ENCODE peak calls at places on chromosomes 7 and 10, in four cellular contexts. One of them, this sample, is unnamed.

GRCh38 chr10:31134303-31134928 is 102.8 kb upstream of the ZNF438 start:
- DNase-seq in transverse colon: peak; percentile 19
- DNase-seq in A549: no peak
- DNase-seq in sigmoid colon: no peak
- DNase-seq in this sample: no peak

GRCh38 chr10:32413513-32413912 is 32.4 kb upstream of the CCDC7 start:
- DNase-seq in A549: peak; percentile 76
- DNase-seq in sigmoid colon: no peak
- DNase-seq in transverse colon: no peak
- DNase-seq in this sample: no peak

GRCh38 chr7:2893411-2893861 is 49.3 kb upstream of the GNA12 start:
- DNase-seq in A549: no peak
- DNase-seq in sigmoid colon: no peak
- DNase-seq in transverse colon: no peak
- DNase-seq in this sample: no peak

GRCh38 chr7:53661645-53662217 is 626.3 kb downstream of the POM121L12 start:
- DNase-seq in transverse colon: no peak
- DNase-seq in A549: no peak
- DNase-seq in sigmoid colon: no peak
- DNase-seq in this sample: no peak

GRCh38 chr10:79417266-79417665 is 28.2 kb downstream of the ZCCHC24 start:
- DNase-seq in sigmoid colon: peak; percentile 52
- DNase-seq in A549: no peak
- DNase-seq in transverse colon: no peak
- DNase-seq in this sample: no peak

GRCh38 chr7:81789406-81790139 is 19.7 kb upstream of the HGF start:
- DNase-seq in A549: no peak
- DNase-seq in sigmoid colon: no peak
- DNase-seq in transverse colon: no peak
- DNase-seq in this sample: no peak

GRCh38 chr10:43198682-43199005 is 60.4 kb downstream of the CSGALNACT2 start:
- DNase-seq in transverse colon: no peak
- DNase-seq in sigmoid colon: peak; percentile 58
- DNase-seq in A549: no peak
- DNase-seq in this sample: no peak

GRCh38 chr7:21374134-21374533 is 53.7 kb upstream of the SP4 start:
- DNase-seq in transverse colon: no peak
- DNase-seq in sigmoid colon: no peak
- DNase-seq in A549: no peak
- DNase-seq in this sample: no peak

GRCh38 chr10:89167915-89168314 is 39.2 kb downstream of the CH25H start:
- DNase-seq in sigmoid colon: no peak
- DNase-seq in A549: peak; percentile 6
- DNase-seq in transverse colon: no peak
- DNase-seq in this sample: no peak

GRCh38 chr10:52541082-52541481 is 227.0 kb downstream of the DKK1 start:
- DNase-seq in transverse colon: no peak
- DNase-seq in A549: no peak
- DNase-seq in sigmoid colon: no peak
- DNase-seq in this sample: no peak

GRCh38 chr7:96004598-96004997 is 232.2 kb downstream of the DYNC1I1 start:
- DNase-seq in transverse colon: no peak
- DNase-seq in sigmoid colon: no peak
- DNase-seq in A549: no peak
- DNase-seq in this sample: no peak

GRCh38 chr7:8258734-8259133 is 3.2 kb downstream of the ICA1 start:
- DNase-seq in A549: no peak
- DNase-seq in transverse colon: no peak
- DNase-seq in sigmoid colon: no peak
- DNase-seq in this sample: no peak

GRCh38 chr10:76040107-76040829 is 608.8 kb downstream of the LRMDA start:
- DNase-seq in A549: no peak
- DNase-seq in transverse colon: no peak
- DNase-seq in sigmoid colon: no peak
- DNase-seq in this sample: no peak

GRCh38 chr10:14182781-14183180 is 147.9 kb downstream of the FRMD4A start:
- DNase-seq in transverse colon: no peak
- DNase-seq in sigmoid colon: no peak
- DNase-seq in A549: no peak
- DNase-seq in this sample: no peak

GRCh38 chr10:14009315-14010082 is 321.2 kb downstream of the FRMD4A start:
- DNase-seq in A549: no peak
- DNase-seq in sigmoid colon: no peak
- DNase-seq in transverse colon: no peak
- DNase-seq in this sample: no peak

GRCh38 chr7:73879977-73880681 is 19.2 kb downstream of the TMEM270 start:
- DNase-seq in transverse colon: no peak
- DNase-seq in sigmoid colon: no peak
- DNase-seq in A549: peak; percentile 31
- DNase-seq in this sample: peak; percentile 30

GRCh38 chr7:20786779-20787651 is at the start of gene SP8:
- DNase-seq in transverse colon: no peak
- DNase-seq in sigmoid colon: no peak
- DNase-seq in A549: no peak
- DNase-seq in this sample: no peak

GRCh38 chr7:156014201-156014600 is 201.9 kb upstream of the SHH start:
- DNase-seq in A549: no peak
- DNase-seq in transverse colon: no peak
- DNase-seq in sigmoid colon: no peak
- DNase-seq in this sample: no peak

GRCh38 chr10:75291800-75292199 is 56.0 kb upstream of the COMTD1 start:
- DNase-seq in transverse colon: no peak
- DNase-seq in sigmoid colon: no peak
- DNase-seq in A549: no peak
- DNase-seq in this sample: no peak

GRCh38 chr7:155189600-155189989 is 108.1 kb upstream of the INSIG1 start:
- DNase-seq in transverse colon: no peak
- DNase-seq in A549: no peak
- DNase-seq in sigmoid colon: no peak
- DNase-seq in this sample: no peak

GRCh38 chr10:132384618-132385510 is 12.1 kb upstream of the PWWP2B start:
- DNase-seq in transverse colon: peak; percentile 5
- DNase-seq in A549: no peak
- DNase-seq in sigmoid colon: peak; percentile 59
- DNase-seq in this sample: no peak

GRCh38 chr10:4801405-4801804 is 24.6 kb upstream of the AKR1E2 start:
- DNase-seq in sigmoid colon: no peak
- DNase-seq in transverse colon: no peak
- DNase-seq in A549: no peak
- DNase-seq in this sample: no peak

GRCh38 chr7:94696981-94697670 is 41.2 kb upstream of the SGCE start:
- DNase-seq in sigmoid colon: peak; percentile 86
- DNase-seq in transverse colon: peak; percentile 29
- DNase-seq in A549: peak; percentile 74
- DNase-seq in this sample: peak; percentile 44

GRCh38 chr10:15494850-15495249 is 123.8 kb upstream of the FAM171A1 start:
- DNase-seq in transverse colon: no peak
- DNase-seq in sigmoid colon: no peak
- DNase-seq in A549: no peak
- DNase-seq in this sample: no peak

GRCh38 chr7:5419523-5420107 is 4.0 kb downstream of the TNRC18 start:
- DNase-seq in A549: no peak
- DNase-seq in transverse colon: no peak
- DNase-seq in sigmoid colon: no peak
- DNase-seq in this sample: peak; percentile 33

GRCh38 chr7:150949564-150949963 is 28.6 kb downstream of the KCNH2 start:
- DNase-seq in A549: no peak
- DNase-seq in transverse colon: no peak
- DNase-seq in sigmoid colon: peak; percentile 50
- DNase-seq in this sample: no peak

GRCh38 chr7:50552921-50553320 is 12.3 kb downstream of the DDC start:
- DNase-seq in A549: no peak
- DNase-seq in sigmoid colon: peak; percentile 55
- DNase-seq in transverse colon: no peak
- DNase-seq in this sample: no peak

GRCh38 chr7:157397751-157398691 is 61.2 kb downstream of the DNAJB6 start:
- DNase-seq in A549: peak; percentile 70
- DNase-seq in sigmoid colon: peak; percentile 61
- DNase-seq in transverse colon: peak; percentile 25
- DNase-seq in this sample: peak; percentile 48
- TF ChIP-seq EP300 in A549: no peak
- TF ChIP-seq EP300 in sigmoid colon: no peak
- TF ChIP-seq EP300 in transverse colon: no peak
- TF ChIP-seq EP300 in this sample: no peak

GRCh38 chr10:100881552-100882250 is 31.1 kb upstream of the SLF2 start:
- DNase-seq in sigmoid colon: no peak
- DNase-seq in transverse colon: no peak
- DNase-seq in A549: no peak
- DNase-seq in this sample: no peak
- H3K4me3 ChIP-seq in sigmoid colon: no peak overlapping the region
- H3K4me3 ChIP-seq in transverse colon: no peak overlapping the region
- H3K4me3 ChIP-seq in A549: no peak overlapping the region
- H3K4me3 ChIP-seq in this sample: no peak overlapping the region

DNA sequence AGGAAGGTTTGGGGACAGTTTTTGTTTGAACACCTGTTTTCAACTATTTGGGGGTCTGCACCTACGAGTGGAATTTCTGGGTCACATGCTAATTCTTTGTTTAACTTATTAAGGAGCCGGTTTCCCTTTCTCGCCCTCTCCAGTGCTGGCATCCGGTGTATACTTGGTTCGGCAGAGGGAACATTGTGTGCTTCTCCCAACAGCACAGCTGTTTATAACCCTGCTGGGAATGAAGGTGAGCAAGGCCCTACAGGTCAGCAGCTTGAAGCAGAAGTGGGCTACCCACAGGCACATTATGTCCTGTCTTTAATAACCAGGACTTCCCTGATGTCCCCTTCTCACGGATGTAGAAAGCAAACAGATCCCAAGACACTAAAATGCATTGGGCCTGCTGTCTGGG is 87.5 kb upstream of the PDCD4 start:
- DNase-seq in A549: no peak
- DNase-seq in transverse colon: no peak
- DNase-seq in sigmoid colon: peak; percentile 80
- DNase-seq in this sample: no peak
- TF ChIP-seq EP300 in A549: no peak
- TF ChIP-seq EP300 in transverse colon: peak; percentile 94
- TF ChIP-seq EP300 in sigmoid colon: peak; percentile 61
- TF ChIP-seq EP300 in this sample: peak; percentile 74

GRCh38 chr7:104914427-104914826 is 99.6 kb upstream of the KMT2E start:
- DNase-seq in sigmoid colon: no peak
- DNase-seq in A549: no peak
- DNase-seq in transverse colon: no peak
- DNase-seq in this sample: no peak
- H3K4me3 ChIP-seq in sigmoid colon: no peak overlapping the region
- H3K4me3 ChIP-seq in A549: no peak overlapping the region
- H3K4me3 ChIP-seq in transverse colon: no peak overlapping the region
- H3K4me3 ChIP-seq in this sample: no peak overlapping the region

DNA sequence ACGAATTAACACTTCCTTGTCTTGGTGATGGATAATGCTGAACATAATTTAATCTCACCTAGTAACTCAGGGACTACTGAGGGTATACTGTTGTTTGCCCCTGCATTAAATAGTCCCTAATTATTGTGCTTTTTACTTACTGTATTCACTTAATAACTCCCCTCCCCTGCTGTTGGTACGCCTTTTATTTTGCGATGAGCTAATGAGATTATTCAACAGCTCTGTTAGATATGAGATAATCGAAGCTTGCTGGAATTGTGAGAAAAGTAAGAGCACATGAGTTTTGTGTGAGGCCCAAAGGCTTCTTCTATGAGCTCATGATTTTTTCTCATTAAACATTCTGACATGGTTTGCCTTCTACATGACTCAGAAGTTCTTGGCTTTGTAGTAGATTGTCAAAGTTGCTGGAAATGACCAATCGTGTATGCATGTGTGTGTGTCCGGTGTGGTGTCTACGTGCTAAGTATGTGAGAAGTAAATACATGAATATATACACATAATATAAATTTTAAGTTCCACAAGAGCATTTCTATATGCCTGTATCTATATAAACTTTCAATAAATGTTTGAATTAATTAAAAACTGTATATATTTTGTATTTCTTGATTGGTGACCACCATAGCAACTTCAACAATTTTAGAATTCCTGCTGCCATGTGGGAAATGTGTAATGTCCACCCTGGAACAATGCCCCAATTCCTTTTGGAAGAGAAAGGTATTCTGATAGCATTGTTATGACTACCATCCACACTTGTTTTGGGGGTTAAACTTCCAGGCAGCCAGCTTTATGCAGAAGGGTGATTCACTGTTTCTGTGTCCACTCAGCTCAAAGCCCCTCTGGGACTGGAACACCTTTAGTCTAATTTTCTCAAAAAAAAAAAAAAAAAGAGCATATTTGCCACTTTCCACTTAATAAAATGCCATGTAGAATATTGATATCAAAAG is 106.2 kb downstream of the SAMD9 start:
- DNase-seq in transverse colon: no peak
- DNase-seq in sigmoid colon: no peak
- DNase-seq in A549: no peak
- DNase-seq in this sample: no peak
- TF ChIP-seq EP300 in transverse colon: no peak
- TF ChIP-seq EP300 in sigmoid colon: no peak
- TF ChIP-seq EP300 in A549: no peak
- TF ChIP-seq EP300 in this sample: no peak

GRCh38 chr10:99365311-99365710 is 36.2 kb downstream of the CNNM1 start:
- DNase-seq in sigmoid colon: no peak
- DNase-seq in A549: no peak
- DNase-seq in transverse colon: no peak
- DNase-seq in this sample: no peak
- H3K4me3 ChIP-seq in sigmoid colon: no peak overlapping the region
- H3K4me3 ChIP-seq in A549: no peak overlapping the region
- H3K4me3 ChIP-seq in transverse colon: no peak overlapping the region
- H3K4me3 ChIP-seq in this sample: no peak overlapping the region

DNA sequence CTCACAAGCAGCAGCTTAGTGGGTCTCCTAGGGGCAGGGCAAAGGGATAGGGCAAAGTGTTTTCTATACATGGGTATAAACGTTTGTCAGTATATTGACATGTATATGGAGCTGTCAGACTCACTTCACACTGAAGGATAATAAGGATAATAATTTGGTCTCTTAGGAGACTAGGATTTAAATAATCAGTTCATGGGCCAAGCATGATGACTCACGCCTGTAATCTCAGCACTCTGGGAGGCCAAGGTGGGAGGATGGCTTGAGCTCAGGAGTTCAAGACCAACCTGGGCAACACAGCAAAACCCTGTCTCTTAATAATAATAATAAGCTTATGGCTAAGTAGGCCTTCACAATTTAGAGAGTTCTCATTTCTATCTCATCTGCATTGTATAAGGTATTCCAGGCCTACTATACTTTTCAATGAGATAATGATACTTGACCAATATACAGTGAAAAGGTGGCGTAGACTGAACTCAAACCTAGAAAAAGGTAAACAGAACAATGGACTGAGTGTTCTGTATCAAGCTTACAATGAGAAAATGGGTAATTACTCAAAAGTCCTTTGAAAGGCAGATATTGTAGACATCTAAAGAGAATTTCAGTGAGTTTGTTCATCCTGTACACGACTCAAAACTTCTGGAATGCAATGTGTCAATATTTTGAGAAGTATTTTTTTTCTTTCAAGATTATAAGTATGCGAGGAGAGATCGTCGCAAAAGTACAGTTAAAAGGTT is 7.0 kb downstream of the GSAP start:
- DNase-seq in sigmoid colon: no peak
- DNase-seq in A549: peak; percentile 63
- DNase-seq in transverse colon: no peak
- DNase-seq in this sample: no peak
- TF ChIP-seq EP300 in sigmoid colon: no peak
- TF ChIP-seq EP300 in A549: peak; percentile 66
- TF ChIP-seq EP300 in transverse colon: no peak
- TF ChIP-seq EP300 in this sample: no peak